ENCODE peak calls at places on chromosomes 13 and 19, in four cellular contexts. One of them, this sample, is unnamed.
A peak's percentile ranks its signal among the peaks of the same experiment; 100 is the strongest.

GRCh38 chr19:43406297-43406696 is 8.4 kb upstream of the TEX101 start:
- DNase-seq in left cardiac atrium: no peak
- DNase-seq in stimulated activated CD4-positive, alpha-beta T cell treated with anti-CD3 and anti-CD28 coated beads, Interleukin-15, amount 100 ng/mL, for 48 hours: no peak
- DNase-seq in non-pigmented ciliary epithelial cell: no peak
- DNase-seq in this sample: no peak

GRCh38 chr19:43439183-43440063 is 24.7 kb downstream of the TEX101 start:
- DNase-seq in left cardiac atrium: no peak
- DNase-seq in stimulated activated CD4-positive, alpha-beta T cell treated with anti-CD3 and anti-CD28 coated beads, Interleukin-15, amount 100 ng/mL, for 48 hours: no peak
- DNase-seq in non-pigmented ciliary epithelial cell: no peak
- DNase-seq in this sample: peak; percentile 18

GRCh38 chr13:93266681-93267080 is 40.1 kb downstream of the GPC6 start:
- DNase-seq in left cardiac atrium: no peak
- DNase-seq in stimulated activated CD4-positive, alpha-beta T cell treated with anti-CD3 and anti-CD28 coated beads, Interleukin-15, amount 100 ng/mL, for 48 hours: no peak
- DNase-seq in non-pigmented ciliary epithelial cell: no peak
- DNase-seq in this sample: no peak

GRCh38 chr19:15640294-15640903 is at the start of gene CYP4F3:
- DNase-seq in left cardiac atrium: peak; percentile 62
- DNase-seq in stimulated activated CD4-positive, alpha-beta T cell treated with anti-CD3 and anti-CD28 coated beads, Interleukin-15, amount 100 ng/mL, for 48 hours: no peak
- DNase-seq in non-pigmented ciliary epithelial cell: no peak
- DNase-seq in this sample: no peak

GRCh38 chr13:110232146-110232545 is 74.8 kb downstream of the COL4A1 start:
- DNase-seq in left cardiac atrium: no peak
- DNase-seq in stimulated activated CD4-positive, alpha-beta T cell treated with anti-CD3 and anti-CD28 coated beads, Interleukin-15, amount 100 ng/mL, for 48 hours: no peak
- DNase-seq in non-pigmented ciliary epithelial cell: no peak
- DNase-seq in this sample: no peak

GRCh38 chr19:50178320-50178719 is 15.2 kb upstream of the IZUMO2 start:
- DNase-seq in left cardiac atrium: no peak
- DNase-seq in stimulated activated CD4-positive, alpha-beta T cell treated with anti-CD3 and anti-CD28 coated beads, Interleukin-15, amount 100 ng/mL, for 48 hours: no peak
- DNase-seq in non-pigmented ciliary epithelial cell: no peak
- DNase-seq in this sample: no peak

GRCh38 chr19:41691268-41691970 is 3.3 kb upstream of the CEACAM7 start:
- DNase-seq in left cardiac atrium: no peak
- DNase-seq in stimulated activated CD4-positive, alpha-beta T cell treated with anti-CD3 and anti-CD28 coated beads, Interleukin-15, amount 100 ng/mL, for 48 hours: no peak
- DNase-seq in non-pigmented ciliary epithelial cell: no peak
- DNase-seq in this sample: no peak

GRCh38 chr19:489418-490196 is 6.7 kb upstream of the MADCAM1 start:
- DNase-seq in left cardiac atrium: peak; percentile 57
- DNase-seq in stimulated activated CD4-positive, alpha-beta T cell treated with anti-CD3 and anti-CD28 coated beads, Interleukin-15, amount 100 ng/mL, for 48 hours: no peak
- DNase-seq in non-pigmented ciliary epithelial cell: no peak
- DNase-seq in this sample: no peak

GRCh38 chr13:93079294-93079693 is 147.3 kb upstream of the GPC6 start:
- DNase-seq in left cardiac atrium: no peak
- DNase-seq in stimulated activated CD4-positive, alpha-beta T cell treated with anti-CD3 and anti-CD28 coated beads, Interleukin-15, amount 100 ng/mL, for 48 hours: no peak
- DNase-seq in non-pigmented ciliary epithelial cell: peak; percentile 4
- DNase-seq in this sample: no peak

GRCh38 chr13:64154514-64154913 is 2738.9 kb upstream of the PCDH20 start:
- DNase-seq in left cardiac atrium: no peak
- DNase-seq in stimulated activated CD4-positive, alpha-beta T cell treated with anti-CD3 and anti-CD28 coated beads, Interleukin-15, amount 100 ng/mL, for 48 hours: no peak
- DNase-seq in non-pigmented ciliary epithelial cell: no peak
- DNase-seq in this sample: no peak

GRCh38 chr19:36182612-36183454 is 30.6 kb upstream of the COX7A1 start:
- DNase-seq in left cardiac atrium: no peak
- DNase-seq in stimulated activated CD4-positive, alpha-beta T cell treated with anti-CD3 and anti-CD28 coated beads, Interleukin-15, amount 100 ng/mL, for 48 hours: no peak
- DNase-seq in non-pigmented ciliary epithelial cell: peak; percentile 17
- DNase-seq in this sample: peak; percentile 95

GRCh38 chr19:19742773-19743172 is 9.9 kb upstream of the ZNF14 start:
- DNase-seq in left cardiac atrium: no peak
- DNase-seq in stimulated activated CD4-positive, alpha-beta T cell treated with anti-CD3 and anti-CD28 coated beads, Interleukin-15, amount 100 ng/mL, for 48 hours: no peak
- DNase-seq in non-pigmented ciliary epithelial cell: no peak
- DNase-seq in this sample: no peak

GRCh38 chr19:40502647-40503046 is 35.8 kb downstream of the SPTBN4 start:
- DNase-seq in left cardiac atrium: no peak
- DNase-seq in stimulated activated CD4-positive, alpha-beta T cell treated with anti-CD3 and anti-CD28 coated beads, Interleukin-15, amount 100 ng/mL, for 48 hours: no peak
- DNase-seq in non-pigmented ciliary epithelial cell: no peak
- DNase-seq in this sample: no peak

GRCh38 chr19:17671906-17672305 is 16.2 kb downstream of the UNC13A start:
- DNase-seq in left cardiac atrium: no peak
- DNase-seq in stimulated activated CD4-positive, alpha-beta T cell treated with anti-CD3 and anti-CD28 coated beads, Interleukin-15, amount 100 ng/mL, for 48 hours: no peak
- DNase-seq in non-pigmented ciliary epithelial cell: no peak
- DNase-seq in this sample: peak; percentile 83

GRCh38 chr19:13347351-13347750 is 158.9 kb downstream of the CACNA1A start:
- DNase-seq in left cardiac atrium: no peak
- DNase-seq in stimulated activated CD4-positive, alpha-beta T cell treated with anti-CD3 and anti-CD28 coated beads, Interleukin-15, amount 100 ng/mL, for 48 hours: no peak
- DNase-seq in non-pigmented ciliary epithelial cell: no peak
- DNase-seq in this sample: no peak

GRCh38 chr13:28392428-28392827 is 102.5 kb downstream of the FLT1 start:
- DNase-seq in left cardiac atrium: no peak
- DNase-seq in stimulated activated CD4-positive, alpha-beta T cell treated with anti-CD3 and anti-CD28 coated beads, Interleukin-15, amount 100 ng/mL, for 48 hours: no peak
- DNase-seq in non-pigmented ciliary epithelial cell: no peak
- DNase-seq in this sample: no peak

GRCh38 chr13:76331948-76332712 is 554.1 kb downstream of the KCTD12 start:
- DNase-seq in left cardiac atrium: no peak
- DNase-seq in stimulated activated CD4-positive, alpha-beta T cell treated with anti-CD3 and anti-CD28 coated beads, Interleukin-15, amount 100 ng/mL, for 48 hours: no peak
- DNase-seq in non-pigmented ciliary epithelial cell: peak; percentile 47
- DNase-seq in this sample: no peak

GRCh38 chr19:30122431-30122830 is 180.4 kb downstream of the URI1 start:
- DNase-seq in left cardiac atrium: no peak
- DNase-seq in stimulated activated CD4-positive, alpha-beta T cell treated with anti-CD3 and anti-CD28 coated beads, Interleukin-15, amount 100 ng/mL, for 48 hours: no peak
- DNase-seq in non-pigmented ciliary epithelial cell: no peak
- DNase-seq in this sample: no peak

GRCh38 chr13:28001837-28002473 is 13.5 kb upstream of the URAD start:
- DNase-seq in left cardiac atrium: no peak
- DNase-seq in stimulated activated CD4-positive, alpha-beta T cell treated with anti-CD3 and anti-CD28 coated beads, Interleukin-15, amount 100 ng/mL, for 48 hours: no peak
- DNase-seq in non-pigmented ciliary epithelial cell: no peak
- DNase-seq in this sample: no peak

GRCh38 chr13:99459101-99459500 is 42.2 kb upstream of the TM9SF2 start:
- DNase-seq in left cardiac atrium: no peak
- DNase-seq in stimulated activated CD4-positive, alpha-beta T cell treated with anti-CD3 and anti-CD28 coated beads, Interleukin-15, amount 100 ng/mL, for 48 hours: no peak
- DNase-seq in non-pigmented ciliary epithelial cell: no peak
- DNase-seq in this sample: no peak

GRCh38 chr19:31863122-31863521 is 482.3 kb upstream of the ZNF507 start:
- DNase-seq in left cardiac atrium: no peak
- DNase-seq in stimulated activated CD4-positive, alpha-beta T cell treated with anti-CD3 and anti-CD28 coated beads, Interleukin-15, amount 100 ng/mL, for 48 hours: no peak
- DNase-seq in non-pigmented ciliary epithelial cell: no peak
- DNase-seq in this sample: no peak